ENCODE peak calls at places on chromosomes 13 and 19, in eight cellular contexts. One of them, this sample, is unnamed.

GRCh38 chr13:80133631-80134083 is 207.3 kb downstream of the SPRY2 start:
- DNase-seq in body of pancreas: no peak
- DNase-seq in HFFc6: no peak
- DNase-seq in cardiac fibroblast: peak; percentile 35
- DNase-seq in thoracic aorta: no peak
- DNase-seq in HCT116: no peak
- DNase-seq in BJ: no peak
- DNase-seq in AG04450: no peak
- DNase-seq in this sample: no peak

GRCh38 chr19:12867120-12868099 is 13.8 kb downstream of the DNASE2 start:
- DNase-seq in body of pancreas: peak; percentile 67
- DNase-seq in HFFc6: no peak
- DNase-seq in cardiac fibroblast: peak; percentile 68
- DNase-seq in thoracic aorta: no peak
- DNase-seq in HCT116: no peak
- DNase-seq in BJ: no peak
- DNase-seq in AG04450: no peak
- DNase-seq in this sample: no peak

GRCh38 chr19:52065399-52065798 is 16.8 kb upstream of the ZNF432 start:
- DNase-seq in body of pancreas: no peak
- DNase-seq in HFFc6: no peak
- DNase-seq in cardiac fibroblast: no peak
- DNase-seq in thoracic aorta: no peak
- DNase-seq in HCT116: no peak
- DNase-seq in BJ: no peak
- DNase-seq in AG04450: no peak
- DNase-seq in this sample: no peak

GRCh38 chr19:30649934-30650614 is 277.9 kb downstream of the ZNF536 start:
- DNase-seq in body of pancreas: peak; percentile 72
- DNase-seq in HFFc6: peak; percentile 34
- DNase-seq in cardiac fibroblast: peak; percentile 61
- DNase-seq in thoracic aorta: no peak
- DNase-seq in HCT116: peak; percentile 46
- DNase-seq in BJ: no peak
- DNase-seq in AG04450: no peak
- DNase-seq in this sample: peak; percentile 22

GRCh38 chr13:111325941-111326620 is 5.6 kb downstream of the TEX29 start:
- DNase-seq in body of pancreas: no peak
- DNase-seq in HFFc6: no peak
- DNase-seq in cardiac fibroblast: no peak
- DNase-seq in thoracic aorta: no peak
- DNase-seq in HCT116: no peak
- DNase-seq in BJ: no peak
- DNase-seq in AG04450: no peak
- DNase-seq in this sample: no peak

GRCh38 chr19:19966862-19967261 is 66.1 kb downstream of the ZNF93 start:
- DNase-seq in body of pancreas: no peak
- DNase-seq in HFFc6: no peak
- DNase-seq in cardiac fibroblast: no peak
- DNase-seq in thoracic aorta: no peak
- DNase-seq in HCT116: no peak
- DNase-seq in BJ: no peak
- DNase-seq in AG04450: no peak
- DNase-seq in this sample: no peak

GRCh38 chr19:10587022-10587838 is at the start of gene AP1M2:
- DNase-seq in body of pancreas: peak; percentile 59
- DNase-seq in HFFc6: no peak
- DNase-seq in cardiac fibroblast: no peak
- DNase-seq in thoracic aorta: no peak
- DNase-seq in HCT116: peak; percentile 42
- DNase-seq in BJ: no peak
- DNase-seq in AG04450: no peak
- DNase-seq in this sample: no peak

GRCh38 chr19:2280633-2281264 is 1.2 kb downstream of the PEAK3 start:
- DNase-seq in body of pancreas: peak; percentile 60
- DNase-seq in HFFc6: no peak
- DNase-seq in cardiac fibroblast: no peak
- DNase-seq in thoracic aorta: no peak
- DNase-seq in HCT116: no peak
- DNase-seq in BJ: no peak
- DNase-seq in AG04450: no peak
- DNase-seq in this sample: no peak

GRCh38 chr13:20360041-20360491 is 127.9 kb upstream of the GJB6 start:
- DNase-seq in body of pancreas: peak; percentile 39
- DNase-seq in HFFc6: peak; percentile 20
- DNase-seq in cardiac fibroblast: peak; percentile 64
- DNase-seq in thoracic aorta: no peak
- DNase-seq in HCT116: no peak
- DNase-seq in BJ: no peak
- DNase-seq in AG04450: peak; percentile 18
- DNase-seq in this sample: no peak

GRCh38 chr19:3149089-3149488 is 13.3 kb downstream of the GNA15 start:
- DNase-seq in body of pancreas: no peak
- DNase-seq in HFFc6: no peak
- DNase-seq in cardiac fibroblast: no peak
- DNase-seq in thoracic aorta: no peak
- DNase-seq in HCT116: no peak
- DNase-seq in BJ: no peak
- DNase-seq in AG04450: no peak
- DNase-seq in this sample: no peak

GRCh38 chr19:51020988-51021651 is 1.6 kb upstream of the KLK10 start:
- DNase-seq in body of pancreas: peak; percentile 54
- DNase-seq in HFFc6: peak; percentile 51
- DNase-seq in cardiac fibroblast: peak; percentile 74
- DNase-seq in thoracic aorta: no peak
- DNase-seq in HCT116: no peak
- DNase-seq in BJ: no peak
- DNase-seq in AG04450: peak; percentile 7
- DNase-seq in this sample: no peak

GRCh38 chr13:40790232-40790631 is 821 bp downstream of the SLC25A15 start:
- DNase-seq in body of pancreas: no peak
- DNase-seq in HFFc6: no peak
- DNase-seq in cardiac fibroblast: no peak
- DNase-seq in thoracic aorta: no peak
- DNase-seq in HCT116: no peak
- DNase-seq in BJ: no peak
- DNase-seq in AG04450: no peak
- DNase-seq in this sample: no peak

GRCh38 chr13:39364797-39365468 is 238.1 kb downstream of the LHFPL6 start:
- DNase-seq in body of pancreas: no peak
- DNase-seq in HFFc6: peak; percentile 17
- DNase-seq in cardiac fibroblast: no peak
- DNase-seq in thoracic aorta: no peak
- DNase-seq in HCT116: peak; percentile 0
- DNase-seq in BJ: no peak
- DNase-seq in AG04450: no peak
- DNase-seq in this sample: no peak

GRCh38 chr19:32287811-32288227 is 57.6 kb upstream of the ZNF507 start:
- DNase-seq in body of pancreas: peak; percentile 51
- DNase-seq in HFFc6: peak; percentile 36
- DNase-seq in cardiac fibroblast: peak; percentile 87
- DNase-seq in thoracic aorta: peak; percentile 11
- DNase-seq in HCT116: peak; percentile 61
- DNase-seq in BJ: peak; percentile 3
- DNase-seq in AG04450: peak; percentile 10
- DNase-seq in this sample: peak; percentile 57

GRCh38 chr13:24631922-24632321 is 48.3 kb upstream of the ATP12A start:
- DNase-seq in body of pancreas: no peak
- DNase-seq in HFFc6: no peak
- DNase-seq in cardiac fibroblast: no peak
- DNase-seq in thoracic aorta: no peak
- DNase-seq in HCT116: no peak
- DNase-seq in BJ: no peak
- DNase-seq in AG04450: no peak
- DNase-seq in this sample: no peak

GRCh38 chr19:44401108-44401786 is at the start of gene ZNF285:
- DNase-seq in body of pancreas: peak; percentile 88
- DNase-seq in HFFc6: peak; percentile 96
- DNase-seq in cardiac fibroblast: peak; percentile 98
- DNase-seq in thoracic aorta: peak; percentile 52
- DNase-seq in HCT116: no peak
- DNase-seq in BJ: peak; percentile 87
- DNase-seq in AG04450: peak; percentile 94
- DNase-seq in this sample: peak; percentile 94
- TF ChIP-seq CTCF in body of pancreas: no peak
- TF ChIP-seq CTCF in HFFc6: no peak
- TF ChIP-seq CTCF in cardiac fibroblast: no peak
- TF ChIP-seq CTCF in thoracic aorta: no peak
- TF ChIP-seq CTCF in HCT116: no peak
- TF ChIP-seq CTCF in BJ: no peak
- TF ChIP-seq CTCF in AG04450: no peak
- TF ChIP-seq CTCF in this sample: no peak

GRCh38 chr19:45589768-45590167 is 5.2 kb upstream of the OPA3 start:
- DNase-seq in body of pancreas: no peak
- DNase-seq in HFFc6: no peak
- DNase-seq in cardiac fibroblast: no peak
- DNase-seq in thoracic aorta: no peak
- DNase-seq in HCT116: no peak
- DNase-seq in BJ: no peak
- DNase-seq in AG04450: no peak
- DNase-seq in this sample: no peak
- TF ChIP-seq CTCF in body of pancreas: no peak
- TF ChIP-seq CTCF in HFFc6: no peak
- TF ChIP-seq CTCF in cardiac fibroblast: no peak
- TF ChIP-seq CTCF in thoracic aorta: no peak
- TF ChIP-seq CTCF in HCT116: no peak
- TF ChIP-seq CTCF in BJ: no peak
- TF ChIP-seq CTCF in AG04450: no peak
- TF ChIP-seq CTCF in this sample: no peak

GRCh38 chr19:48873476-48874308 is 1.5 kb downstream of the PPP1R15A start:
- DNase-seq in body of pancreas: no peak
- DNase-seq in HFFc6: no peak
- DNase-seq in cardiac fibroblast: peak; percentile 55
- DNase-seq in thoracic aorta: no peak
- DNase-seq in HCT116: no peak
- DNase-seq in BJ: no peak
- DNase-seq in AG04450: no peak
- DNase-seq in this sample: no peak

GRCh38 chr19:48874309-48875135 is 2.3 kb downstream of the PPP1R15A start:
- DNase-seq in body of pancreas: no peak
- DNase-seq in HFFc6: peak; percentile 71
- DNase-seq in cardiac fibroblast: peak; percentile 47
- DNase-seq in thoracic aorta: no peak
- DNase-seq in HCT116: no peak
- DNase-seq in BJ: no peak
- DNase-seq in AG04450: no peak
- DNase-seq in this sample: no peak

GRCh38 chr19:48870048-48870447 is 1.6 kb upstream of the PLEKHA4 start:
- DNase-seq in body of pancreas: no peak
- DNase-seq in HFFc6: no peak
- DNase-seq in cardiac fibroblast: no peak
- DNase-seq in thoracic aorta: no peak
- DNase-seq in HCT116: no peak
- DNase-seq in BJ: no peak
- DNase-seq in AG04450: no peak
- DNase-seq in this sample: no peak

GRCh38 chr19:48872884-48873475 is 759 bp downstream of the PPP1R15A start:
- DNase-seq in body of pancreas: peak; percentile 89
- DNase-seq in HFFc6: peak; percentile 93
- DNase-seq in cardiac fibroblast: peak; percentile 97
- DNase-seq in thoracic aorta: peak; percentile 86
- DNase-seq in HCT116: peak; percentile 80
- DNase-seq in BJ: peak; percentile 87
- DNase-seq in AG04450: peak; percentile 89
- DNase-seq in this sample: peak; percentile 89

GRCh38 chr19:48872182-48872883 is at the start of gene PPP1R15A:
- DNase-seq in body of pancreas: peak; percentile 99
- DNase-seq in HFFc6: peak; percentile 98
- DNase-seq in cardiac fibroblast: peak; percentile 99
- DNase-seq in thoracic aorta: peak; percentile 90
- DNase-seq in HCT116: peak; percentile 96
- DNase-seq in BJ: peak; percentile 92
- DNase-seq in AG04450: peak; percentile 96
- DNase-seq in this sample: peak; percentile 97
- TF ChIP-seq CTCF in body of pancreas: no peak
- TF ChIP-seq CTCF in HFFc6: no peak
- TF ChIP-seq CTCF in cardiac fibroblast: no peak
- TF ChIP-seq CTCF in thoracic aorta: peak; percentile 34
- TF ChIP-seq CTCF in HCT116: no peak
- TF ChIP-seq CTCF in BJ: no peak
- TF ChIP-seq CTCF in AG04450: no peak
- TF ChIP-seq CTCF in this sample: no peak

DNA sequence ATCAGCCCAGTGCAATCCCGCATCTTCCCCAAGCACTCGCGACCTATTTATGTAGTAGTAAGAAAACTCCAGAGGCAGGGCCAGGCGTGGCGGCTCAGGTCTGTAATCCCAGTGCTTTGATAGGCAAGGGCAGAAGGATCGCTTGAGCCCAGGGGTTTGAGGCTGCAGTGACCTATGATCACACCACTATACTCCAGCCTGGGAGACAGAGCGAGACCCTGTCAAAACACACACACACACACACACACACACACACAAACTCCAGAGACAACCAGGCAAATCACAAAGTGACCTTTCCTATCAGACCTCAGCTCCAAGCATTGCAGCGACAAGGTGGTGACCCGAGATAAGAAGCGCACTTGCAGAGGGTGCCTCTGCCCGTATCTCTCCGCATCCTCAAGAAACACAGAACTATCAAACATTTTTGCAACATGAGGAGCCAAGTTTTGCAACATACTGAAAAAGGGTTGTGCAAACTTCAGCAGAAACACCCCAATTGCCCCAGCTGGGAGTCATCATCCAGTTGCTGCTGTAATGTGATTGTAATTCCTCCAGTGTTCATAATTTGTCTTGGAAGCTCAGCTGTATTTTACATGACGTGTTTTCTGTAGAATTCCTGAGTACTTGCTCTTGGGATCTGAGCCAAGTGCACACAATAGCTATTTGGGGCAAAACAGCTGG is 8.7 kb upstream of the KLF2 start:
- DNase-seq in body of pancreas: no peak
- DNase-seq in HFFc6: peak; percentile 98
- DNase-seq in cardiac fibroblast: peak; percentile 99
- DNase-seq in thoracic aorta: no peak
- DNase-seq in HCT116: no peak
- DNase-seq in BJ: peak; percentile 97
- DNase-seq in AG04450: peak; percentile 98
- DNase-seq in this sample: peak; percentile 97
- TF ChIP-seq CTCF in body of pancreas: no peak
- TF ChIP-seq CTCF in HFFc6: no peak
- TF ChIP-seq CTCF in cardiac fibroblast: no peak
- TF ChIP-seq CTCF in thoracic aorta: no peak
- TF ChIP-seq CTCF in HCT116: no peak
- TF ChIP-seq CTCF in BJ: no peak
- TF ChIP-seq CTCF in AG04450: no peak
- TF ChIP-seq CTCF in this sample: no peak